ENCODE peak calls at places on chromosomes 12 and 14, in eight cellular contexts. Z is cardiac fibroblast, T is HFFc6, F is AG10803, G is brain microvascular endothelial cell, O is adrenal gland, L is HEK293T, I is RWPE1. R is an unnamed sample.

GRCh38 chr12:8860165-8860961 is 37.9 kb downstream of the A2ML1 start:
- DNase-seq in Z (peak; percentile 65), T (peak; percentile 20), F (peak; percentile 57), G (peak; percentile 15), O (peak; percentile 70), L (peak; percentile 70), I (no peak), R (peak; percentile 66)

GRCh38 chr14:93648440-93649168 is 139.7 kb downstream of the PRIMA1 start:
- DNase-seq in Z (no peak), T (no peak), F (no peak), G (peak; percentile 3), O (no peak), L (peak; percentile 19), I (peak; percentile 34), R (no peak)

GRCh38 chr14:57918791-57919190 is 52.9 kb upstream of the SLC35F4 start:
- DNase-seq in Z (no peak), T (no peak), F (no peak), G (no peak), O (no peak), L (no peak), I (no peak), R (no peak)

GRCh38 chr12:122072031-122072970 is 6.3 kb upstream of the MLXIP start:
- DNase-seq in Z (peak; percentile 99), T (peak; percentile 98), F (peak; percentile 96), G (peak; percentile 96), O (peak; percentile 86), L (peak; percentile 47), I (peak; percentile 57), R (peak; percentile 85)

GRCh38 chr12:104958946-104959841 is 1.1 kb upstream of the SLC41A2 start:
- DNase-seq in Z (peak; percentile 46), T (peak; percentile 27), F (peak; percentile 60), G (peak; percentile 25), O (peak; percentile 72), L (no peak), I (peak; percentile 44), R (peak; percentile 48)

GRCh38 chr12:62882140-62882539 is 52.8 kb downstream of the PPM1H start:
- DNase-seq in Z (no peak), T (no peak), F (no peak), G (no peak), O (no peak), L (no peak), I (no peak), R (no peak)

GRCh38 chr14:34211732-34212131 is 250.3 kb downstream of the SPTSSA start:
- DNase-seq in Z (no peak), T (no peak), F (no peak), G (no peak), O (no peak), L (no peak), I (no peak), R (no peak)

GRCh38 chr12:53324113-53324778 is 2.8 kb upstream of the AAAS start:
- DNase-seq in Z (no peak), T (no peak), F (no peak), G (no peak), O (no peak), L (no peak), I (no peak), R (no peak)

GRCh38 chr14:36655571-36655962 is 6.1 kb upstream of the PAX9 start:
- DNase-seq in Z (no peak), T (no peak), F (no peak), G (no peak), O (no peak), L (no peak), I (no peak), R (no peak)

GRCh38 chr12:79844693-79845092 is 90.2 kb downstream of the PPP1R12A start:
- DNase-seq in Z (peak; percentile 71), T (peak; percentile 64), F (peak; percentile 67), G (peak; percentile 72), O (no peak), L (no peak), I (peak; percentile 52), R (peak; percentile 42)

GRCh38 chr14:105930572-105930971 is 404.2 kb downstream of the TMEM121 start:
- DNase-seq in Z (no peak), T (no peak), F (no peak), G (no peak), O (peak; percentile 14), L (no peak), I (no peak), R (no peak)

GRCh38 chr12:27645671-27646070 is 50.6 kb upstream of the REP15 start:
- DNase-seq in Z (no peak), T (no peak), F (no peak), G (no peak), O (no peak), L (no peak), I (no peak), R (no peak)

GRCh38 chr12:109115758-109116610 is at the start of gene ACACB:
- DNase-seq in Z (no peak), T (no peak), F (no peak), G (no peak), O (peak; percentile 86), L (no peak), I (no peak), R (no peak)

GRCh38 chr14:87250992-87251391 is 742.0 kb downstream of the GALC start:
- DNase-seq in Z (no peak), T (no peak), F (no peak), G (no peak), O (no peak), L (no peak), I (no peak), R (no peak)

GRCh38 chr14:24411468-24412454 is 13.0 kb downstream of the NYNRIN start:
- DNase-seq in Z (peak; percentile 76), T (peak; percentile 23), F (peak; percentile 60), G (peak; percentile 51), O (peak; percentile 77), L (peak; percentile 70), I (peak; percentile 44), R (peak; percentile 77)

GRCh38 chr12:117853600-117853999 is 115.2 kb downstream of the KSR2 start:
- DNase-seq in Z (no peak), T (no peak), F (no peak), G (no peak), O (no peak), L (no peak), I (peak; percentile 79), R (no peak)

GRCh38 chr12:96445743-96446655 is 43.4 kb upstream of the CFAP54 start:
- DNase-seq in Z (peak; percentile 99), T (peak; percentile 95), F (peak; percentile 71), G (peak; percentile 98), O (peak; percentile 53), L (no peak), I (peak; percentile 63), R (peak; percentile 69)

GRCh38 chr12:84604541-84604940 is 308.1 kb downstream of the SLC6A15 start:
- DNase-seq in Z (no peak), T (no peak), F (peak; percentile 68), G (no peak), O (no peak), L (no peak), I (no peak), R (peak; percentile 50)

GRCh38 chr12:48542300-48542928 is 17.0 kb downstream of the OR8S1 start:
- DNase-seq in Z (peak; percentile 52), T (peak; percentile 28), F (peak; percentile 11), G (peak; percentile 6), O (peak; percentile 62), L (peak; percentile 64), I (peak; percentile 36), R (peak; percentile 34)

GRCh38 chr12:105031061-105031807 is 45.1 kb downstream of the NOPCHAP1 start:
- DNase-seq in Z (no peak), T (no peak), F (no peak), G (no peak), O (no peak), L (no peak), I (no peak), R (no peak)

GRCh38 chr12:100733817-100734593 is 60.6 kb upstream of the ANO4 start:
- DNase-seq in Z (peak; percentile 60), T (peak; percentile 41), F (peak; percentile 47), G (no peak), O (no peak), L (peak; percentile 43), I (no peak), R (peak; percentile 36)

GRCh38 chr12:45350861-45351260 is 135.0 kb downstream of the ANO6 start:
- DNase-seq in Z (peak; percentile 47), T (peak; percentile 3), F (no peak), G (no peak), O (no peak), L (no peak), I (no peak), R (no peak)

GRCh38 chr12:132513070-132513398 is 23.1 kb downstream of the FBRSL1 start:
- DNase-seq in Z (peak; percentile 28), T (peak; percentile 15), F (peak; percentile 38), G (no peak), O (no peak), L (no peak), I (no peak), R (peak; percentile 29)

GRCh38 chr12:113505941-113506340 is 34.3 kb upstream of the LHX5 start:
- DNase-seq in Z (no peak), T (no peak), F (no peak), G (no peak), O (no peak), L (no peak), I (no peak), R (no peak)

GRCh38 chr12:110874351-110874750 is 27.6 kb downstream of the CCDC63 start:
- DNase-seq in Z (no peak), T (no peak), F (no peak), G (no peak), O (no peak), L (no peak), I (no peak), R (no peak)